ENCODE peak calls at places on chromosomes 12 and 14, in four cellular contexts. P, Z, M and N are unnamed samples.

GRCh38 chr14:105480165-105480564 is 5.5 kb downstream of the CRIP2 start:
- DNase-seq in P (no peak), Z (no peak), M (no peak), N (no peak)

GRCh38 chr12:90622431-90622830 is 332.5 kb downstream of the CCER1 start:
- DNase-seq in Z (no peak), M (no peak), P (no peak), N (peak; percentile 22)

GRCh38 chr12:76455582-76456345 is 103.8 kb downstream of the OSBPL8 start:
- DNase-seq in Z (no peak), M (peak; percentile 91), P (no peak), N (peak; percentile 81)

GRCh38 chr14:65412881-65413738 is 580 bp downstream of the FUT8 start:
- DNase-seq in M (peak; percentile 72), P (peak; percentile 41), Z (no peak), N (no peak)

GRCh38 chr12:7143564-7143963 is 13.4 kb downstream of the CLSTN3 start:
- DNase-seq in P (no peak), Z (no peak), M (no peak), N (no peak)

GRCh38 chr12:113642216-113642615 is 170.5 kb upstream of the LHX5 start:
- DNase-seq in Z (no peak), P (no peak), M (no peak), N (no peak)

GRCh38 chr12:50066402-50066801 is 9.0 kb downstream of the ASIC1 start:
- DNase-seq in P (no peak), M (peak; percentile 92), Z (no peak), N (peak; percentile 76)

GRCh38 chr14:69625299-69626131 is 14.1 kb downstream of the SUSD6 start:
- DNase-seq in Z (peak; percentile 48), P (no peak), M (peak; percentile 20), N (no peak)

GRCh38 chr12:13576935-13577334 is 380.4 kb downstream of the EMP1 start:
- DNase-seq in Z (no peak), M (no peak), P (no peak), N (no peak)

GRCh38 chr12:83389237-83389996 is 702.7 kb downstream of the TMTC2 start:
- DNase-seq in M (no peak), Z (peak; percentile 74), P (peak; percentile 63), N (no peak)

GRCh38 chr14:91899213-91899612 is 31.9 kb upstream of the TC2N start:
- DNase-seq in Z (peak; percentile 93), P (peak; percentile 38), M (no peak), N (no peak)

GRCh38 chr14:22882529-22883190 is 362 bp upstream of the REM2 start:
- DNase-seq in Z (peak; percentile 68), P (peak; percentile 72), M (peak; percentile 18), N (no peak)

GRCh38 chr14:102922490-102923200 is at the start of gene AMN:
- DNase-seq in M (no peak), P (peak; percentile 51), Z (no peak), N (no peak)

GRCh38 chr12:130715150-130715995 is 726 bp downstream of the RIMBP2 start:
- DNase-seq in Z (peak; percentile 15), M (no peak), P (no peak), N (no peak)

GRCh38 chr14:104795468-104795780 is at the start of gene AKT1:
- DNase-seq in M (no peak), P (no peak), Z (no peak), N (no peak)

GRCh38 chr12:106173442-106173841 is 34.7 kb upstream of the NUAK1 start:
- DNase-seq in Z (no peak), P (no peak), M (no peak), N (no peak)

GRCh38 chr14:54622189-54622958 is 55.4 kb downstream of the SAMD4A start:
- DNase-seq in Z (no peak), M (no peak), P (no peak), N (no peak)

GRCh38 chr14:68621400-68622365 is 171.2 kb downstream of the ZFP36L1 start:
- DNase-seq in M (peak; percentile 93), P (no peak), Z (no peak), N (no peak)

GRCh38 chr12:127401005-127401404 is 866.0 kb upstream of the TMEM132C start:
- DNase-seq in M (peak; percentile 57), Z (no peak), P (no peak), N (no peak)

GRCh38 chr12:96205909-96206308 is 11.7 kb downstream of the ELK3 start:
- DNase-seq in Z (no peak), M (no peak), P (no peak), N (no peak)

GRCh38 chr12:14769462-14769836 is 33.8 kb downstream of the WBP11 start:
- DNase-seq in Z (peak; percentile 68), P (peak; percentile 78), M (peak; percentile 12), N (no peak)

GRCh38 chr12:49260165-49260564 is 4.7 kb upstream of the TUBA1C start:
- DNase-seq in P (no peak), M (peak; percentile 49), Z (no peak), N (no peak)

GRCh38 chr12:98471085-98471484 is 44.3 kb upstream of the TMPO start:
- DNase-seq in M (no peak), Z (peak; percentile 80), P (no peak), N (no peak)

GRCh38 chr12:27966870-27967269 is 5.7 kb downstream of the PTHLH start:
- DNase-seq in M (peak; percentile 94), Z (no peak), P (no peak), N (peak; percentile 91)

GRCh38 chr14:102201369-102201748 is 61.7 kb downstream of the WDR20 start:
- DNase-seq in M (no peak), Z (no peak), P (no peak), N (no peak)

GRCh38 chr12:115320967-115321366 is 637.0 kb upstream of the TBX3 start:
- DNase-seq in M (no peak), Z (peak; percentile 21), P (no peak), N (no peak)

GRCh38 chr14:105528859-105529505 is 2.6 kb downstream of the TMEM121 start:
- DNase-seq in Z (no peak), P (no peak), M (no peak), N (no peak)

GRCh38 chr14:104872469-104873341 is 7.6 kb downstream of the CEP170B start:
- DNase-seq in M (peak; percentile 62), Z (peak; percentile 13), P (peak; percentile 79), N (no peak)

GRCh38 chr12:113302925-113303640 is 31.8 kb downstream of the SLC8B1 start:
- DNase-seq in P (no peak), Z (no peak), M (no peak), N (no peak)

GRCh38 chr12:111168009-111168786 is 200.7 kb downstream of the PHETA1 start:
- DNase-seq in Z (no peak), P (no peak), M (no peak), N (no peak)

GRCh38 chr12:82931349-82932116 is 244.8 kb downstream of the TMTC2 start:
- DNase-seq in Z (no peak), P (no peak), M (no peak), N (no peak)

GRCh38 chr12:109685574-109686447 is 27.8 kb upstream of the FAM222A start:
- DNase-seq in M (no peak), Z (peak; percentile 40), P (no peak), N (no peak)

GRCh38 chr12:43444940-43445564 is 107.0 kb downstream of the ADAMTS20 start:
- DNase-seq in P (peak; percentile 71), Z (peak; percentile 70), M (peak; percentile 60), N (peak; percentile 19)

GRCh38 chr12:107990325-107990724 is 138.8 kb upstream of the WSCD2 start:
- DNase-seq in M (no peak), Z (peak; percentile 55), P (peak; percentile 74), N (no peak)

GRCh38 chr12:132517740-132518100 is 27.8 kb downstream of the FBRSL1 start:
- DNase-seq in P (no peak), Z (peak; percentile 44), M (no peak), N (no peak)

GRCh38 chr14:72962829-72963312 is 36.6 kb downstream of the DCAF4 start:
- DNase-seq in M (peak; percentile 79), Z (no peak), P (peak; percentile 71), N (no peak)

GRCh38 chr12:46455648-46456352 is 83.2 kb upstream of the SLC38A2 start:
- DNase-seq in P (no peak), M (no peak), Z (peak; percentile 59), N (peak; percentile 42)

GRCh38 chr14:34059925-34060746 is 109.3 kb upstream of the EGLN3 start:
- DNase-seq in P (peak; percentile 74), Z (peak; percentile 86), M (peak; percentile 61), N (no peak)
- TF ChIP-seq CTCF in P (no peak), Z (peak; percentile 34), M (peak; percentile 16), N (peak; percentile 31)

GRCh38 chr14:20655851-20656250 is 14.4 kb upstream of the OR6S1 start:
- DNase-seq in M (no peak), Z (no peak), P (no peak), N (no peak)
- TF ChIP-seq CTCF in M (no peak), Z (no peak), P (no peak), N (no peak)

DNA sequence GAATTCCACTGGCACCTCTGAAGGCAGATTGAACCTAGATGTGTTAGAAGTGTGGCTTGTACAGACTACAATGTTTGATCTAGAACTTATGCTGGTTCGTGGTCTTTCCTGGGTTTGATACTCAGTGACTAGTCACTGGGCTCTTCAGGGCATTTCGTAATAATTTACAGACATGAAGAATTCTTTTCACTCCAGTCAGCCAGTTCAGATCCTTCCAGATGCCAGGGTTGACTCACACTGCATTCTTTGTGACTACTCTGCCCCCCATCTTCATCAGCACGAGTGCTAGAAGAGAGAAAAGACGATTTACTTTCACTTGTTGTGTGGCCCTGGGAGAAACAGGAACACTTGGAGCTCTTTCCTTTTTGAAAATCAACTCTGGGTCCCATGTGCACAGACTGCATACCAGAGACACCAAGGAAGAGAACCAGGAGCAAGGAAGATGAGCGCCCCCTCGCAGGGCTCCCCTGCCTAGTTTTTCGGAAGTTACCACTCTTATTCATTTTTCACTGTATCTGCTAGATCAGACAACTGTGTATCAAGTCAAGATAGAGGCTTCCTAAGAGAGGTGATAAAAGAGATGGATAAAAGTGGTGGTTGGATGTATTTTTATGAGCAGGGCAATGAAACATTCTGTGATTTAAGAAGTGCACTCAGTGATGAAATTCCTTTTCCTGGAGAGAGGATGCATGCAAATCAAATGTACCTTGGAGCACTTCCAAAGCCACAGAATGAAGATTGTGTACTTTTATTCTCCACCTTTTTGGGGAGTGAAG is 33.5 kb upstream of the EVL start:
- DNase-seq in P (no peak), Z (no peak), M (peak; percentile 98), N (peak; percentile 97)
- TF ChIP-seq CTCF in P (no peak), Z (no peak), M (peak; percentile 20), N (peak; percentile 21)

GRCh38 chr14:63308723-63309317 is 9.9 kb downstream of the GPHB5 start:
- DNase-seq in P (peak; percentile 62), M (peak; percentile 8), Z (peak; percentile 49), N (no peak)
- TF ChIP-seq CTCF in P (peak; percentile 32), M (peak; percentile 60), Z (peak; percentile 22), N (peak; percentile 74)